ENCODE peak calls at places on chromosome 2, in nine cellular contexts. U is aorta; F is NCI-H510A treated with DMSO at 0.1 percent for 48 hours; O is HuH-7.5; W is HCEC 1CT; S is RCC 7860; C is activated naive CD4-positive, alpha-beta T cell treated with Interleukin-2 at 50 U/mL for 16 hours; H is GOT3; R is CD8-positive, alpha-beta T cell. G is an unnamed sample.

GRCh38 chr2:44470151-44470550 is 108.4 kb downstream of the CAMKMT start:
- DNase-seq in U (no peak), F (no peak), O (no peak), W (no peak), S (no peak), C (no peak), H (no peak), R (no peak), G (no peak)

GRCh38 chr2:216694201-216694825 is 1.0 kb downstream of the IGFBP5 start:
- DNase-seq in U (peak), F (peak), O (no peak), W (peak), S (no peak), C (peak), H (no peak), R (no peak), G (no peak)

GRCh38 chr2:112692914-112693313 is 27.9 kb upstream of the NT5DC4 start:
- DNase-seq in U (no peak), F (no peak), O (no peak), W (no peak), S (peak), C (peak), H (no peak), R (no peak), G (no peak)

GRCh38 chr2:10452334-10452733 is 4.2 kb upstream of the ODC1 start:
- DNase-seq in U (no peak), F (peak), O (peak), W (peak), S (peak), C (no peak), H (peak), R (no peak), G (peak)

GRCh38 chr2:18178736-18179349 is 300.4 kb downstream of the KCNS3 start:
- DNase-seq in U (no peak), F (peak), O (peak), W (peak), S (peak), C (no peak), H (no peak), R (no peak), G (peak)

GRCh38 chr2:117918608-117919007 is 95.3 kb downstream of the CCDC93 start:
- DNase-seq in U (no peak), F (no peak), O (no peak), W (no peak), S (no peak), C (no peak), H (no peak), R (no peak), G (no peak)

GRCh38 chr2:218332920-218333645 is 23.6 kb upstream of the CATIP start:
- DNase-seq in U (peak), F (no peak), O (no peak), W (no peak), S (no peak), C (no peak), H (no peak), R (no peak), G (no peak)

GRCh38 chr2:138777996-138778395 is 2.2 kb downstream of the NXPH2 start:
- DNase-seq in U (no peak), F (no peak), O (peak), W (no peak), S (no peak), C (no peak), H (no peak), R (no peak), G (no peak)

GRCh38 chr2:127486247-127486912 is 39.9 kb downstream of the IWS1 start:
- DNase-seq in U (no peak), F (no peak), O (no peak), W (no peak), S (no peak), C (no peak), H (no peak), R (no peak), G (no peak)

GRCh38 chr2:74379851-74380789 is at the start of gene DCTN1:
- DNase-seq in U (peak), F (peak), O (peak), W (peak), S (no peak), C (peak), H (no peak), R (no peak), G (peak)

GRCh38 chr2:204060896-204061640 is 124.5 kb downstream of the ICOS start:
- DNase-seq in U (no peak), F (no peak), O (no peak), W (no peak), S (no peak), C (no peak), H (no peak), R (no peak), G (no peak)

GRCh38 chr2:209790066-209790728 is 18.6 kb downstream of the UNC80 start:
- DNase-seq in U (no peak), F (no peak), O (no peak), W (no peak), S (no peak), C (no peak), H (no peak), R (no peak), G (no peak)

GRCh38 chr2:127420039-127420864 is 2.0 kb downstream of the PROC start:
- DNase-seq in U (no peak), F (no peak), O (no peak), W (no peak), S (no peak), C (no peak), H (no peak), R (no peak), G (no peak)